ENCODE peak calls at places on chromosomes 16 and 17, in eight cellular contexts. V, F, K, Y, L, M, T and G are unnamed samples.

GRCh38 chr16:980595-980854 is 1.0 kb upstream of the SOX8 start:
- DNase-seq in T (no peak), L (no peak), Y (no peak), K (no peak), V (no peak), M (no peak), F (no peak), G (no peak)

GRCh38 chr17:42163113-42163512 is 8.3 kb upstream of the RAB5C start:
- DNase-seq in V (no peak), K (no peak), T (no peak), F (no peak), L (no peak), Y (no peak), M (no peak), G (no peak)

GRCh38 chr17:42944211-42944610 is 20.0 kb downstream of the AARSD1 start:
- DNase-seq in L (peak; percentile 37), M (no peak), Y (no peak), F (no peak), K (no peak), V (no peak), T (no peak), G (no peak)

GRCh38 chr17:58541249-58541648 is 26.8 kb upstream of the MTMR4 start:
- DNase-seq in M (no peak), K (no peak), Y (no peak), V (no peak), L (no peak), T (no peak), F (no peak), G (no peak)

GRCh38 chr17:78315355-78316114 is 44.3 kb downstream of the SOCS3 start:
- DNase-seq in Y (peak; percentile 79), M (peak; percentile 75), V (peak; percentile 93), F (peak; percentile 92), K (no peak), T (no peak), L (peak; percentile 76), G (peak; percentile 91)

GRCh38 chr16:17177242-17177967 is 293.4 kb downstream of the XYLT1 start:
- DNase-seq in F (no peak), T (no peak), V (no peak), Y (no peak), M (no peak), L (no peak), K (no peak), G (peak; percentile 23)

GRCh38 chr16:50146479-50147435 is 6.3 kb upstream of the TENT4B start:
- DNase-seq in F (no peak), T (no peak), L (no peak), V (no peak), Y (no peak), K (no peak), M (no peak), G (no peak)

GRCh38 chr16:84024854-84025253 is 17.7 kb downstream of the SLC38A8 start:
- DNase-seq in K (no peak), Y (no peak), T (no peak), V (no peak), F (peak; percentile 31), M (no peak), L (peak; percentile 20), G (no peak)

GRCh38 chr16:57855188-57855587 is 52.9 kb upstream of the KIFC3 start:
- DNase-seq in K (no peak), Y (no peak), F (no peak), V (no peak), L (no peak), M (no peak), T (no peak), G (no peak)

GRCh38 chr17:40522961-40523310 is 21.5 kb upstream of the TNS4 start:
- DNase-seq in L (no peak), F (no peak), M (no peak), Y (no peak), T (peak; percentile 5), V (no peak), K (no peak), G (no peak)

GRCh38 chr17:29090746-29091395 is 47.9 kb downstream of the PIPOX start:
- DNase-seq in L (no peak), K (no peak), Y (no peak), V (no peak), T (no peak), F (no peak), M (no peak), G (no peak)

GRCh38 chr16:11691771-11692170 is 23.5 kb downstream of the SNN start:
- DNase-seq in M (no peak), L (no peak), V (peak; percentile 54), Y (no peak), K (no peak), F (no peak), T (no peak), G (no peak)
- H3K4me1 ChIP-seq in M (peaks cover 13% of the 10 kb centered on the region), L (no peaks in the 10 kb centered on the region), V (peaks cover 30% of the 10 kb centered on the region), Y (peaks cover 41% of the 10 kb centered on the region), K (no peaks in the 10 kb centered on the region), F (peaks cover 7% of the 10 kb centered on the region), T (no peaks in the 10 kb centered on the region), G (no peaks in the 10 kb centered on the region)

GRCh38 chr17:81713004-81713555 is 996 bp downstream of the SLC25A10 start:
- DNase-seq in F (no peak), Y (no peak), L (no peak), V (peak; percentile 66), K (no peak), M (no peak), T (no peak), G (no peak)

GRCh38 chr17:81711814-81712467 is at the start of gene SLC25A10:
- DNase-seq in T (peak; percentile 72), F (peak; percentile 53), V (peak; percentile 84), L (peak; percentile 66), Y (peak; percentile 94), K (peak; percentile 88), M (peak; percentile 58), G (peak; percentile 93)

GRCh38 chr17:81710514-81711308 is 1.4 kb upstream of the SLC25A10 start:
- DNase-seq in Y (no peak), L (no peak), M (no peak), F (no peak), V (no peak), K (no peak), T (no peak), G (peak; percentile 41)

GRCh38 chr17:81713556-81714411 is 1.7 kb downstream of the SLC25A10 start:
- DNase-seq in V (peak; percentile 66), K (no peak), F (no peak), Y (peak; percentile 74), M (no peak), L (no peak), T (no peak), G (peak; percentile 58)

GRCh38 chr17:81712468-81713003 is 452 bp downstream of the SLC25A10 start:
- DNase-seq in V (peak; percentile 62), F (no peak), M (no peak), T (no peak), K (peak; percentile 54), L (no peak), Y (peak; percentile 37), G (peak; percentile 81)
- TF ChIP-seq CTCF in V (no peak), F (no peak), M (no peak), T (no peak), K (no peak), L (peak; percentile 34), Y (no peak), G (no peak)

GRCh38 chr16:11677451-11677951 is 9.2 kb downstream of the SNN start:
- DNase-seq in F (no peak), T (no peak), V (peak; percentile 54), K (peak; percentile 40), Y (no peak), L (no peak), M (no peak), G (no peak)
- H3K27ac ChIP-seq in F (peak overlapping the region; percentile 21), T (peak overlapping the region; percentile 42), V (peak overlapping the region; percentile 50), K (peak overlapping the region; percentile 77), Y (peak overlapping the region; percentile 72), L (no peak overlapping the region), M (no peak overlapping the region), G (no peak overlapping the region)

GRCh38 chr16:81939164-81940067 is 71.9 kb downstream of the SDR42E1 start:
- DNase-seq in V (no peak), L (peak; percentile 12), M (no peak), K (no peak), F (no peak), Y (no peak), T (no peak), G (no peak)
- H3K4me1 ChIP-seq in V (peaks cover 11% of the 10 kb centered on the region), L (no peaks in the 10 kb centered on the region), M (no peaks in the 10 kb centered on the region), K (peaks cover 8% of the 10 kb centered on the region), F (no peaks in the 10 kb centered on the region), Y (peaks cover 15% of the 10 kb centered on the region), T (no peaks in the 10 kb centered on the region), G (no peaks in the 10 kb centered on the region)

DNA sequence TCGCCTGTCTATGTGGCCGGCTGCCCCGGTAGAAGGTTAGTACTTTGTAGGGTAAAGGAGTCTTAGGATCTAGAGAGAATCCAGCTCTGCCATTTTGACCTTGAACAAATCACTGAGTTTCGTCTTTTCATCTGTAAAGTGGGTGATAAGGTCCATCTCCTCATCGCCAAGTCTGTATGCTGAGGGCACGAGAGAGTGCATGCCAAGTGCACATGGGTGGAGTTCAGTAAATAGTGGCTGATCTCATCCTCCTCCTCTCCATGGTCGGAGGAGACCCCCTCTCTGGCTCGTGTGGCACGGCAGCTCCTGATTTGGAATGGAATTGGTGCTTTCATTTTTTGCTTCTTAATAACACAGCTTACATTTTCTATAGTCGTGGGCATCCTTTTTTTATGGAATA is 30.7 kb downstream of the MYH3 start:
- DNase-seq in K (no peak), M (no peak), T (no peak), F (no peak), Y (no peak), V (no peak), L (no peak), G (no peak)
- TF ChIP-seq CTCF in K (no peak), M (no peak), T (no peak), F (no peak), Y (no peak), V (no peak), L (no peak), G (no peak)

DNA sequence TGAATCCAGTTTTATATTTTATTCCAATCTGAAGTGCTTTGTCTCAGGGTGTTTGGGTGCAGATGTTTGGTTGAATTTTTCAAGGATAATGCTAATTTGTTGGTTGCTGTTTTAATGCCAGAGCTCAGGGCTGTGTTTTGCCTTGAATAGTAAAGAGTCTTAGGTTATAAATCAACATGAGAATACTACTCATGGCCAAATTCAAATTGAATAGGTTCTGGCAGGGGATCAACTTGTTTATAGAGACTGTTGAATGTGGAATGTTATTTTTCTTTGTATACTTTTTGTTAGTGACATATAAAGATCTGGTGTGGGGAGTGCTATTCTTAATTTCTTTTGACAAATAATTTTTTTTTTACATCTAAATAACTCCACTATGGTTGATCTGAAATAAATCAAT is 18.8 kb downstream of the TOM1L1 start:
- DNase-seq in T (no peak), F (no peak), M (no peak), L (no peak), V (no peak), K (no peak), Y (no peak), G (no peak)
- H3K27ac ChIP-seq in T (no peak overlapping the region), F (no peak overlapping the region), M (no peak overlapping the region), L (no peak overlapping the region), V (no peak overlapping the region), K (no peak overlapping the region), Y (no peak overlapping the region), G (no peak overlapping the region)

DNA sequence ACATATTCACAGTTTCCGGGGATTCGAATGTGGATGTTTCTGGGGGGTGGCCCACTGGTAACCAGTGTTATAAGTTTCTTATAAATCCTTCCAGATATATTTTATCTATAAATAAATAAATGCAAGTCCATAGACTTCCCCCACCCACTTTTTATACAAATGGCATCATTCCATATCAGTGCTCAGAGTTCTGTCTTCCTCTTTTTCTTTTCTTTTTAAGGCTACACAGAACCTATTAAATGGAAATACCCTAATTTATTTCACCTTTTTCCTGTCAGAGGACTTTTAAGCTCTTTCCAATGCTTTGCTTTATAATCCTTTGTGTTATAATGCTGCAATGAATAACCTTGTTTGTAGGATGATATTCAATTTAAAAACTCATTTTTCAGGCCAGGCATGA is 3.8 kb downstream of the LGALS9 start:
- DNase-seq in F (no peak), T (no peak), K (no peak), V (no peak), L (no peak), M (no peak), Y (no peak), G (no peak)
- H3K4me1 ChIP-seq in F (peaks cover 18% of the 10 kb centered on the region), T (peaks cover 4% of the 10 kb centered on the region), K (peaks cover 6% of the 10 kb centered on the region), V (peaks cover 24% of the 10 kb centered on the region), L (peaks cover 12% of the 10 kb centered on the region), M (peaks cover 26% of the 10 kb centered on the region), Y (peaks cover 67% of the 10 kb centered on the region), G (no peaks in the 10 kb centered on the region)